ENCODE peak calls at places on chromosomes 13 and 19, in seven cellular contexts. H, O, E, C, B, P and N are unnamed samples.

GRCh38 chr13:50229935-50230334 is 214.7 kb downstream of the KCNRG start:
- DNase-seq in H (no peak), O (no peak), E (no peak), C (peak; percentile 3), B (no peak), P (no peak), N (no peak)

GRCh38 chr19:53982611-53983010 is 8.8 kb upstream of the CACNG6 start:
- DNase-seq in H (no peak), O (no peak), E (no peak), C (peak; percentile 59), B (no peak), P (no peak), N (no peak)

GRCh38 chr13:102817907-102818306 is 19.0 kb downstream of the BIVM start:
- DNase-seq in H (no peak), O (no peak), E (no peak), C (no peak), B (no peak), P (peak; percentile 33), N (no peak)

GRCh38 chr19:47726467-47726866 is 13.2 kb downstream of the EHD2 start:
- DNase-seq in H (peak; percentile 92), O (no peak), E (no peak), C (peak; percentile 72), B (no peak), P (no peak), N (no peak)

GRCh38 chr13:28031220-28031903 is 42.9 kb upstream of the URAD start:
- DNase-seq in H (peak; percentile 99), O (no peak), E (no peak), C (no peak), B (no peak), P (no peak), N (no peak)

GRCh38 chr19:12939908-12940533 is 1.6 kb downstream of the CALR start:
- DNase-seq in H (no peak), O (no peak), E (no peak), C (no peak), B (no peak), P (no peak), N (no peak)

GRCh38 chr19:38486731-38487336 is 53.3 kb downstream of the RYR1 start:
- DNase-seq in H (no peak), O (no peak), E (no peak), C (no peak), B (no peak), P (no peak), N (no peak)

GRCh38 chr19:41296323-41296935 is 13.5 kb upstream of the CCDC97 start:
- DNase-seq in H (peak; percentile 55), O (no peak), E (no peak), C (no peak), B (no peak), P (no peak), N (no peak)

GRCh38 chr13:87674143-87674772 is 3.1 kb downstream of the SLITRK5 start:
- DNase-seq in H (no peak), O (no peak), E (no peak), C (no peak), B (no peak), P (no peak), N (no peak)

GRCh38 chr13:23455401-23456185 is 22.1 kb upstream of the SACS start:
- DNase-seq in H (no peak), O (no peak), E (no peak), C (peak; percentile 9), B (no peak), P (no peak), N (no peak)

GRCh38 chr19:46426035-46426505 is 2.7 kb downstream of the PNMA8C start:
- DNase-seq in H (no peak), O (no peak), E (no peak), C (no peak), B (no peak), P (no peak), N (no peak)

GRCh38 chr13:28540612-28541011 is 45.7 kb upstream of the FLT1 start:
- DNase-seq in H (no peak), O (no peak), E (peak; percentile 24), C (no peak), B (no peak), P (no peak), N (no peak)

GRCh38 chr13:105278797-105279425 is 1256.6 kb downstream of the EFNB2 start:
- DNase-seq in H (no peak), O (no peak), E (no peak), C (no peak), B (no peak), P (no peak), N (no peak)

GRCh38 chr13:26254583-26255102 is 714 bp downstream of the CDK8 start:
- DNase-seq in H (peak; percentile 36), O (peak; percentile 36), E (peak; percentile 38), C (peak; percentile 5), B (no peak), P (no peak), N (no peak)

GRCh38 chr19:49570997-49571676 is 9.2 kb downstream of the NOSIP start:
- DNase-seq in H (peak; percentile 60), O (no peak), E (no peak), C (peak; percentile 57), B (no peak), P (no peak), N (no peak)

GRCh38 chr13:113976711-113977684 is 3.1 kb upstream of the C13orf46 start:
- DNase-seq in H (no peak), O (peak; percentile 73), E (no peak), C (no peak), B (peak; percentile 38), P (peak; percentile 31), N (no peak)

GRCh38 chr13:109297628-109298027 is 488.8 kb downstream of the IRS2 start:
- DNase-seq in H (no peak), O (no peak), E (no peak), C (no peak), B (peak; percentile 46), P (peak; percentile 40), N (no peak)

GRCh38 chr19:35331551-35332214 is 2.7 kb downstream of the CD22 start:
- DNase-seq in H (no peak), O (no peak), E (no peak), C (no peak), B (no peak), P (no peak), N (no peak)

GRCh38 chr19:45419396-45419795 is 4.3 kb downstream of the ERCC1 start:
- DNase-seq in H (peak; percentile 97), O (no peak), E (no peak), C (no peak), B (no peak), P (no peak), N (no peak)

GRCh38 chr19:10389863-10390262 is 9.5 kb upstream of the TYK2 start:
- DNase-seq in H (no peak), O (no peak), E (no peak), C (no peak), B (no peak), P (no peak), N (no peak)

GRCh38 chr19:18317998-18318800 is 4.7 kb downstream of the LSM4 start:
- DNase-seq in H (peak; percentile 54), O (no peak), E (peak; percentile 28), C (no peak), B (no peak), P (no peak), N (no peak)